ENCODE peak calls at places on chromosomes 4 and X, in five cellular contexts. One of them, this sample, is unnamed.

GRCh38 chrX:37000140-37000539 is 8.0 kb upstream of the FAM47C start:
- DNase-seq in EH: no peak
- DNase-seq in activated CD4-positive, alpha-beta T cell treated with anti-CD3 and anti-CD28 coated beads, Interleukin-2, amount 10 ng/mL, durations not matched to agents 7 days and 5 days: no peak
- DNase-seq in neuronal stem cell: no peak
- DNase-seq in nephron progenitor cell: no peak
- DNase-seq in this sample: no peak

GRCh38 chr4:4327652-4328121 is 37.6 kb downstream of the ZBTB49 start:
- DNase-seq in EH: peak
- DNase-seq in activated CD4-positive, alpha-beta T cell treated with anti-CD3 and anti-CD28 coated beads, Interleukin-2, amount 10 ng/mL, durations not matched to agents 7 days and 5 days: no peak
- DNase-seq in neuronal stem cell: peak
- DNase-seq in nephron progenitor cell: peak
- DNase-seq in this sample: peak

GRCh38 chr4:94649381-94650128 is 108.2 kb upstream of the BMPR1B start:
- DNase-seq in EH: peak
- DNase-seq in activated CD4-positive, alpha-beta T cell treated with anti-CD3 and anti-CD28 coated beads, Interleukin-2, amount 10 ng/mL, durations not matched to agents 7 days and 5 days: no peak
- DNase-seq in neuronal stem cell: no peak
- DNase-seq in nephron progenitor cell: no peak
- DNase-seq in this sample: no peak

GRCh38 chr4:5893013-5893580 is at the start of gene CRMP1:
- DNase-seq in EH: peak
- DNase-seq in activated CD4-positive, alpha-beta T cell treated with anti-CD3 and anti-CD28 coated beads, Interleukin-2, amount 10 ng/mL, durations not matched to agents 7 days and 5 days: no peak
- DNase-seq in neuronal stem cell: peak
- DNase-seq in nephron progenitor cell: peak
- DNase-seq in this sample: peak

GRCh38 chrX:63784902-63785692 is at the start of gene ARHGEF9:
- DNase-seq in EH: peak
- DNase-seq in activated CD4-positive, alpha-beta T cell treated with anti-CD3 and anti-CD28 coated beads, Interleukin-2, amount 10 ng/mL, durations not matched to agents 7 days and 5 days: peak
- DNase-seq in neuronal stem cell: peak
- DNase-seq in nephron progenitor cell: peak
- DNase-seq in this sample: peak

GRCh38 chrX:152926923-152927322 is 29.1 kb downstream of the ZNF185 start:
- DNase-seq in EH: no peak
- DNase-seq in activated CD4-positive, alpha-beta T cell treated with anti-CD3 and anti-CD28 coated beads, Interleukin-2, amount 10 ng/mL, durations not matched to agents 7 days and 5 days: no peak
- DNase-seq in neuronal stem cell: no peak
- DNase-seq in nephron progenitor cell: no peak
- DNase-seq in this sample: peak

GRCh38 chr4:104906274-104906673 is 240.4 kb upstream of the TET2 start:
- DNase-seq in EH: no peak
- DNase-seq in activated CD4-positive, alpha-beta T cell treated with anti-CD3 and anti-CD28 coated beads, Interleukin-2, amount 10 ng/mL, durations not matched to agents 7 days and 5 days: no peak
- DNase-seq in neuronal stem cell: no peak
- DNase-seq in nephron progenitor cell: no peak
- DNase-seq in this sample: no peak

GRCh38 chrX:11419102-11419501 is 125.9 kb downstream of the AMELX start:
- DNase-seq in EH: no peak
- DNase-seq in activated CD4-positive, alpha-beta T cell treated with anti-CD3 and anti-CD28 coated beads, Interleukin-2, amount 10 ng/mL, durations not matched to agents 7 days and 5 days: no peak
- DNase-seq in neuronal stem cell: no peak
- DNase-seq in nephron progenitor cell: no peak
- DNase-seq in this sample: no peak

GRCh38 chr4:183444953-183445543 is 612 bp downstream of the CDKN2AIP start:
- DNase-seq in EH: peak
- DNase-seq in activated CD4-positive, alpha-beta T cell treated with anti-CD3 and anti-CD28 coated beads, Interleukin-2, amount 10 ng/mL, durations not matched to agents 7 days and 5 days: no peak
- DNase-seq in neuronal stem cell: no peak
- DNase-seq in nephron progenitor cell: no peak
- DNase-seq in this sample: peak

This sample was measured in GM23248.